ENCODE peak calls at places on chromosomes 16 and 17, in seven cellular contexts. B is hypothalamus; N is stimulated activated naive CD8-positive, alpha-beta T cell treated with anti-CD3 and anti-CD28 coated beads, Interleukin-15, amount 100 ng/mL, for 72 hours; W is body of pancreas; Y is CD4-positive, CD25-positive, alpha-beta regulatory T cell; J is fibroblast of lung; R is kidney tubule cell. X is an unnamed sample.

GRCh38 chr16:56190903-56191806 is at the start of gene GNAO1:
- DNase-seq in B (peak), N (peak), W (peak), Y (no peak), J (peak), R (peak), X (peak)

GRCh38 chr17:28661635-28662526 is at the start of the genes SDF2 and SUPT6H:
- DNase-seq in B (peak), N (peak), W (peak), Y (peak), J (peak), R (peak), X (peak)

GRCh38 chr16:89146211-89147005 is 25.1 kb upstream of the CDH15 start:
- DNase-seq in B (no peak), N (no peak), W (no peak), Y (no peak), J (no peak), R (no peak), X (no peak)

GRCh38 chr17:77140878-77141767 is at the start of gene SEC14L1:
- DNase-seq in B (no peak), N (peak), W (no peak), Y (peak), J (peak), R (peak), X (no peak)

GRCh38 chr16:56658476-56658875 is 717 bp downstream of the MT1F start:
- DNase-seq in B (no peak), N (no peak), W (no peak), Y (no peak), J (no peak), R (no peak), X (no peak)

GRCh38 chr17:7477392-7478275 is 1.8 kb downstream of the ZBTB4 start:
- DNase-seq in B (peak), N (no peak), W (peak), Y (no peak), J (peak), R (peak), X (no peak)

GRCh38 chr17:27384261-27384701 is 72.0 kb upstream of the KSR1 start:
- DNase-seq in B (peak), N (no peak), W (peak), Y (no peak), J (peak), R (peak), X (no peak)

GRCh38 chr16:89193021-89193575 is 7.2 kb downstream of the SLC22A31 start:
- DNase-seq in B (no peak), N (peak), W (no peak), Y (peak), J (peak), R (peak), X (no peak)

GRCh38 chr17:36209575-36209974 is 1.3 kb upstream of the CCL4L2 start:
- DNase-seq in B (no peak), N (no peak), W (no peak), Y (no peak), J (no peak), R (no peak), X (no peak)

GRCh38 chr17:76738468-76738850 is 540 bp downstream of the MFSD11 start:
- DNase-seq in B (no peak), N (no peak), W (no peak), Y (no peak), J (no peak), R (no peak), X (no peak)

GRCh38 chr17:81676906-81677305 is 6.7 kb downstream of the ARL16 start:
- DNase-seq in B (no peak), N (no peak), W (no peak), Y (no peak), J (no peak), R (no peak), X (no peak)

GRCh38 chr17:77124192-77124908 is 16.4 kb upstream of the SEC14L1 start:
- DNase-seq in B (no peak), N (no peak), W (no peak), Y (no peak), J (peak), R (peak), X (no peak)

GRCh38 chr16:53131050-53131362 is 76.2 kb downstream of the CHD9 start:
- DNase-seq in B (no peak), N (no peak), W (no peak), Y (no peak), J (no peak), R (no peak), X (no peak)

GRCh38 chr16:87550510-87550961 is 51.8 kb upstream of the JPH3 start:
- DNase-seq in B (no peak), N (peak), W (peak), Y (peak), J (no peak), R (no peak), X (peak)

GRCh38 chr17:32189343-32189742 is 47.0 kb downstream of the RHOT1 start:
- DNase-seq in B (no peak), N (no peak), W (no peak), Y (no peak), J (no peak), R (no peak), X (no peak)

GRCh38 chr17:82330322-82331239 is 3.0 kb downstream of the SECTM1 start:
- DNase-seq in B (no peak), N (no peak), W (no peak), Y (no peak), J (peak), R (peak), X (no peak)

GRCh38 chr16:89795676-89796075 is 20.8 kb downstream of the FANCA start:
- DNase-seq in B (no peak), N (no peak), W (no peak), Y (no peak), J (no peak), R (no peak), X (no peak)

GRCh38 chr16:70396209-70396904 is 42.5 kb downstream of the ST3GAL2 start:
- DNase-seq in B (no peak), N (no peak), W (no peak), Y (no peak), J (no peak), R (peak), X (no peak)

GRCh38 chr17:2266045-2266864 is 37.3 kb downstream of the SMG6 start:
- DNase-seq in B (no peak), N (peak), W (no peak), Y (peak), J (no peak), R (no peak), X (peak)

GRCh38 chr17:29243792-29244191 is 2.9 kb upstream of the CRYBA1 start:
- DNase-seq in B (no peak), N (no peak), W (no peak), Y (no peak), J (peak), R (peak), X (no peak)

GRCh38 chr17:8728991-8729390 is 15.6 kb downstream of the CCDC42 start:
- DNase-seq in B (no peak), N (no peak), W (no peak), Y (no peak), J (no peak), R (no peak), X (no peak)

GRCh38 chr17:32583053-32583452 is 96.3 kb downstream of the CDK5R1 start:
- DNase-seq in B (no peak), N (no peak), W (no peak), Y (no peak), J (no peak), R (no peak), X (no peak)

GRCh38 chr16:83954577-83955016 is 1.6 kb downstream of the OSGIN1 start:
- DNase-seq in B (no peak), N (no peak), W (peak), Y (no peak), J (peak), R (peak), X (no peak)

GRCh38 chr17:50452627-50453300 is 15.9 kb downstream of the CHAD start:
- DNase-seq in B (no peak), N (no peak), W (no peak), Y (no peak), J (no peak), R (no peak), X (no peak)

GRCh38 chr16:82432261-82432660 is 194.5 kb upstream of the CDH13 start:
- DNase-seq in B (peak), N (no peak), W (no peak), Y (no peak), J (peak), R (peak), X (no peak)

GRCh38 chr17:2814499-2815341 is 18.5 kb downstream of the RAP1GAP2 start:
- DNase-seq in B (no peak), N (peak), W (no peak), Y (peak), J (peak), R (no peak), X (peak)

GRCh38 chr16:48546774-48547173 is 63.2 kb downstream of the N4BP1 start:
- DNase-seq in B (no peak), N (no peak), W (peak), Y (no peak), J (no peak), R (peak), X (no peak)

GRCh38 chr17:57257213-57257873 is 1.0 kb downstream of the MSI2 start:
- DNase-seq in B (no peak), N (no peak), W (no peak), Y (peak), J (no peak), R (no peak), X (no peak)

GRCh38 chr16:86016201-86016965 is 117.4 kb downstream of the IRF8 start:
- DNase-seq in B (peak), N (peak), W (peak), Y (peak), J (peak), R (peak), X (peak)

GRCh38 chr17:59647288-59647687 is 27.6 kb downstream of the CLTC start:
- DNase-seq in B (no peak), N (no peak), W (no peak), Y (no peak), J (no peak), R (no peak), X (no peak)

GRCh38 chr16:69089091-69089912 is 16.2 kb upstream of the HAS3 start:
- DNase-seq in B (peak), N (no peak), W (peak), Y (no peak), J (peak), R (peak), X (no peak)

GRCh38 chr17:41914358-41914766 is 4.4 kb downstream of the ACLY start:
- DNase-seq in B (no peak), N (no peak), W (no peak), Y (no peak), J (no peak), R (no peak), X (no peak)

GRCh38 chr16:57634171-57634570 is 5.7 kb downstream of the ADGRG1 start:
- DNase-seq in B (no peak), N (no peak), W (no peak), Y (no peak), J (no peak), R (peak), X (no peak)

X was measured in stimulated activated CD4-positive, alpha-beta T cell treated with anti-CD3 and anti-CD28 coated beads, TNF-alpha, amount 100 ng/mL, for 24 hours.